ENCODE peak calls at places on chromosomes 7 and 10, in five cellular contexts. One of them, this sample, is unnamed.

GRCh38 chr7:120852700-120853099 is 5.2 kb downstream of the TSPAN12 start:
- DNase-seq in neuronal stem cell: no peak
- DNase-seq in CD4-positive, alpha-beta T cell: no peak
- DNase-seq in ovary: no peak
- DNase-seq in SJCRH30: no peak
- DNase-seq in this sample: no peak

GRCh38 chr7:129574487-129574886 is 37.0 kb upstream of the NRF1 start:
- DNase-seq in neuronal stem cell: no peak
- DNase-seq in CD4-positive, alpha-beta T cell: no peak
- DNase-seq in ovary: no peak
- DNase-seq in SJCRH30: peak
- DNase-seq in this sample: no peak

GRCh38 chr7:140060788-140061606 is 1.8 kb downstream of the PARP12 start:
- DNase-seq in neuronal stem cell: no peak
- DNase-seq in CD4-positive, alpha-beta T cell: no peak
- DNase-seq in ovary: peak
- DNase-seq in SJCRH30: peak
- DNase-seq in this sample: no peak

GRCh38 chr10:131474426-131474825 is 162.9 kb upstream of the TCERG1L start:
- DNase-seq in neuronal stem cell: no peak
- DNase-seq in CD4-positive, alpha-beta T cell: no peak
- DNase-seq in ovary: no peak
- DNase-seq in SJCRH30: no peak
- DNase-seq in this sample: no peak

GRCh38 chr7:81462672-81463071 is 307.2 kb downstream of the HGF start:
- DNase-seq in neuronal stem cell: no peak
- DNase-seq in CD4-positive, alpha-beta T cell: no peak
- DNase-seq in ovary: no peak
- DNase-seq in SJCRH30: no peak
- DNase-seq in this sample: no peak

GRCh38 chr10:25026463-25026862 is 10.1 kb downstream of the THNSL1 start:
- DNase-seq in neuronal stem cell: no peak
- DNase-seq in CD4-positive, alpha-beta T cell: no peak
- DNase-seq in ovary: no peak
- DNase-seq in SJCRH30: no peak
- DNase-seq in this sample: no peak

GRCh38 chr7:117412390-117412789 is 14.9 kb downstream of the ASZ1 start:
- DNase-seq in neuronal stem cell: no peak
- DNase-seq in CD4-positive, alpha-beta T cell: no peak
- DNase-seq in ovary: no peak
- DNase-seq in SJCRH30: no peak
- DNase-seq in this sample: no peak

GRCh38 chr10:124194199-124194824 is 100.9 kb upstream of the CHST15 start:
- DNase-seq in neuronal stem cell: no peak
- DNase-seq in CD4-positive, alpha-beta T cell: no peak
- DNase-seq in ovary: no peak
- DNase-seq in SJCRH30: no peak
- DNase-seq in this sample: no peak

GRCh38 chr7:105990726-105991465 is 27.8 kb downstream of the CDHR3 start:
- DNase-seq in neuronal stem cell: peak
- DNase-seq in CD4-positive, alpha-beta T cell: no peak
- DNase-seq in ovary: peak
- DNase-seq in SJCRH30: no peak
- DNase-seq in this sample: no peak

GRCh38 chr10:119658274-119658673 is 7.1 kb downstream of the BAG3 start:
- DNase-seq in neuronal stem cell: no peak
- DNase-seq in CD4-positive, alpha-beta T cell: no peak
- DNase-seq in ovary: peak
- DNase-seq in SJCRH30: peak
- DNase-seq in this sample: peak

GRCh38 chr7:70647801-70648491 is 484.0 kb upstream of the GALNT17 start:
- DNase-seq in neuronal stem cell: no peak
- DNase-seq in CD4-positive, alpha-beta T cell: peak
- DNase-seq in ovary: no peak
- DNase-seq in SJCRH30: no peak
- DNase-seq in this sample: no peak

GRCh38 chr7:132643302-132643701 is 67.0 kb upstream of the PLXNA4 start:
- DNase-seq in neuronal stem cell: no peak
- DNase-seq in CD4-positive, alpha-beta T cell: no peak
- DNase-seq in ovary: no peak
- DNase-seq in SJCRH30: no peak
- DNase-seq in this sample: no peak

GRCh38 chr10:66931340-66931948 is 5.6 kb downstream of the LRRTM3 start:
- DNase-seq in neuronal stem cell: peak
- DNase-seq in CD4-positive, alpha-beta T cell: no peak
- DNase-seq in ovary: no peak
- DNase-seq in SJCRH30: no peak
- DNase-seq in this sample: no peak

GRCh38 chr7:151631149-151631967 is 111.7 kb upstream of the RHEB start:
- DNase-seq in neuronal stem cell: peak
- DNase-seq in CD4-positive, alpha-beta T cell: no peak
- DNase-seq in ovary: no peak
- DNase-seq in SJCRH30: peak
- DNase-seq in this sample: peak

GRCh38 chr10:70843776-70844489 is 28.2 kb downstream of the SGPL1 start:
- DNase-seq in neuronal stem cell: no peak
- DNase-seq in CD4-positive, alpha-beta T cell: no peak
- DNase-seq in ovary: no peak
- DNase-seq in SJCRH30: no peak
- DNase-seq in this sample: no peak

GRCh38 chr7:85736085-85736484 is 549.2 kb upstream of the SEMA3D start:
- DNase-seq in neuronal stem cell: no peak
- DNase-seq in CD4-positive, alpha-beta T cell: no peak
- DNase-seq in ovary: no peak
- DNase-seq in SJCRH30: no peak
- DNase-seq in this sample: no peak

GRCh38 chr7:37081436-37081835 is 357.1 kb upstream of the AOAH start:
- DNase-seq in neuronal stem cell: no peak
- DNase-seq in CD4-positive, alpha-beta T cell: no peak
- DNase-seq in ovary: peak
- DNase-seq in SJCRH30: peak
- DNase-seq in this sample: no peak

GRCh38 chr7:96303105-96303685 is 18.7 kb downstream of the SLC25A13 start:
- DNase-seq in neuronal stem cell: no peak
- DNase-seq in CD4-positive, alpha-beta T cell: no peak
- DNase-seq in ovary: no peak
- DNase-seq in SJCRH30: no peak
- DNase-seq in this sample: no peak

GRCh38 chr10:89274928-89275327 is 23.4 kb upstream of the LIPA start:
- DNase-seq in neuronal stem cell: no peak
- DNase-seq in CD4-positive, alpha-beta T cell: no peak
- DNase-seq in ovary: no peak
- DNase-seq in SJCRH30: no peak
- DNase-seq in this sample: no peak

GRCh38 chr7:156949541-156950380 is at the start of gene NOM1:
- DNase-seq in neuronal stem cell: peak
- DNase-seq in CD4-positive, alpha-beta T cell: peak
- DNase-seq in ovary: peak
- DNase-seq in SJCRH30: peak
- DNase-seq in this sample: peak

GRCh38 chr10:78307576-78307975 is 273.9 kb downstream of the RPS24 start:
- DNase-seq in neuronal stem cell: no peak
- DNase-seq in CD4-positive, alpha-beta T cell: no peak
- DNase-seq in ovary: no peak
- DNase-seq in SJCRH30: no peak
- DNase-seq in this sample: no peak

GRCh38 chr10:44971935-44972792 is 6.4 kb downstream of the DEPP1 start:
- DNase-seq in neuronal stem cell: no peak
- DNase-seq in CD4-positive, alpha-beta T cell: no peak
- DNase-seq in ovary: no peak
- DNase-seq in SJCRH30: no peak
- DNase-seq in this sample: no peak

GRCh38 chr7:152424348-152425108 is 11.3 kb downstream of the KMT2C start:
- DNase-seq in neuronal stem cell: no peak
- DNase-seq in CD4-positive, alpha-beta T cell: no peak
- DNase-seq in ovary: no peak
- DNase-seq in SJCRH30: no peak
- DNase-seq in this sample: no peak

GRCh38 chr10:94012834-94013830 is 19.4 kb downstream of the PLCE1 start:
- DNase-seq in neuronal stem cell: no peak
- DNase-seq in CD4-positive, alpha-beta T cell: no peak
- DNase-seq in ovary: no peak
- DNase-seq in SJCRH30: no peak
- DNase-seq in this sample: no peak
- H3K27ac ChIP-seq in neuronal stem cell: no peak
- H3K27ac ChIP-seq in CD4-positive, alpha-beta T cell: no peak
- H3K27ac ChIP-seq in ovary: no peak
- H3K27ac ChIP-seq in SJCRH30: no peak
- H3K27ac ChIP-seq in this sample: no peak

GRCh38 chr10:17227367-17228080 is 517 bp upstream of the VIM start:
- DNase-seq in neuronal stem cell: no peak
- DNase-seq in CD4-positive, alpha-beta T cell: no peak
- DNase-seq in ovary: no peak
- DNase-seq in SJCRH30: peak
- DNase-seq in this sample: no peak
- H3K27ac ChIP-seq in neuronal stem cell: peak
- H3K27ac ChIP-seq in CD4-positive, alpha-beta T cell: peak
- H3K27ac ChIP-seq in ovary: peak
- H3K27ac ChIP-seq in SJCRH30: peak
- H3K27ac ChIP-seq in this sample: peak

GRCh38 chr10:3251172-3251571 is 78.6 kb upstream of the PITRM1 start:
- DNase-seq in neuronal stem cell: no peak
- DNase-seq in CD4-positive, alpha-beta T cell: no peak
- DNase-seq in ovary: no peak
- DNase-seq in SJCRH30: no peak
- DNase-seq in this sample: no peak

GRCh38 chr10:3258291-3258848 is 85.8 kb upstream of the PITRM1 start:
- DNase-seq in neuronal stem cell: no peak
- DNase-seq in CD4-positive, alpha-beta T cell: no peak
- DNase-seq in ovary: no peak
- DNase-seq in SJCRH30: no peak
- DNase-seq in this sample: no peak

GRCh38 chr10:3259499-3259898 is 86.9 kb upstream of the PITRM1 start:
- DNase-seq in neuronal stem cell: no peak
- DNase-seq in CD4-positive, alpha-beta T cell: no peak
- DNase-seq in ovary: no peak
- DNase-seq in SJCRH30: no peak
- DNase-seq in this sample: no peak

GRCh38 chr10:3255086-3255485 is 82.5 kb upstream of the PITRM1 start:
- DNase-seq in neuronal stem cell: no peak
- DNase-seq in CD4-positive, alpha-beta T cell: no peak
- DNase-seq in ovary: no peak
- DNase-seq in SJCRH30: no peak
- DNase-seq in this sample: no peak

GRCh38 chr10:3255616-3256015 is 83.0 kb upstream of the PITRM1 start:
- DNase-seq in neuronal stem cell: no peak
- DNase-seq in CD4-positive, alpha-beta T cell: no peak
- DNase-seq in ovary: no peak
- DNase-seq in SJCRH30: no peak
- DNase-seq in this sample: no peak
- H3K27ac ChIP-seq in neuronal stem cell: no peak
- H3K27ac ChIP-seq in CD4-positive, alpha-beta T cell: no peak
- H3K27ac ChIP-seq in ovary: no peak
- H3K27ac ChIP-seq in SJCRH30: no peak
- H3K27ac ChIP-seq in this sample: no peak

DNA sequence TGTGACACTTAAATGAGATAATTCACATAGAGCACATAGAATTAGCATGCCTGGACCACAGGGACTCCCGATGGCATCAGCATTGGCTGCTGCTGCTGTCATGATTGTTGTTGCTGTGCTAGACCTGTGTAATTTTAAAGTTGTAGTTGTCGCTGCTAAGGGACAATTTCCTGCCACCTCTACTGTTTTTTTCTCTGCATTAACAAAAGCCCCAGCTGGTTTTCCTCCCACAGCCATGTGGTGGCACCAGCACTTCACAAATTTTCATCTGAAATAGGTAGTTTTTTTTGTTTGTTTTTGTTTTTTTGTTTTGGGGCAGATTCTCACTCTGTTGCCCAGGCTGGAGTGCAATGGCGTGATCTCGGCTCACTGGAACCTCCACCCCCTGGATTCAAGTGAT is 25.4 kb upstream of the PRXL2A start:
- DNase-seq in neuronal stem cell: no peak
- DNase-seq in CD4-positive, alpha-beta T cell: peak
- DNase-seq in ovary: peak
- DNase-seq in SJCRH30: peak
- DNase-seq in this sample: no peak
- H3K27ac ChIP-seq in neuronal stem cell: no peak
- H3K27ac ChIP-seq in CD4-positive, alpha-beta T cell: no peak
- H3K27ac ChIP-seq in ovary: no peak
- H3K27ac ChIP-seq in SJCRH30: no peak
- H3K27ac ChIP-seq in this sample: no peak

GRCh38 chr7:142455392-142455791 is 197.5 kb upstream of the PRSS58 start:
- DNase-seq in neuronal stem cell: no peak
- DNase-seq in CD4-positive, alpha-beta T cell: no peak
- DNase-seq in ovary: no peak
- DNase-seq in SJCRH30: no peak
- DNase-seq in this sample: no peak
- H3K27ac ChIP-seq in neuronal stem cell: no peak
- H3K27ac ChIP-seq in CD4-positive, alpha-beta T cell: no peak
- H3K27ac ChIP-seq in ovary: no peak
- H3K27ac ChIP-seq in SJCRH30: no peak
- H3K27ac ChIP-seq in this sample: no peak

GRCh38 chr10:29656451-29656992 is 21.8 kb upstream of the SVIL start:
- DNase-seq in neuronal stem cell: no peak
- DNase-seq in CD4-positive, alpha-beta T cell: no peak
- DNase-seq in ovary: no peak
- DNase-seq in SJCRH30: no peak
- DNase-seq in this sample: no peak
- H3K27ac ChIP-seq in neuronal stem cell: no peak
- H3K27ac ChIP-seq in CD4-positive, alpha-beta T cell: no peak
- H3K27ac ChIP-seq in ovary: no peak
- H3K27ac ChIP-seq in SJCRH30: no peak
- H3K27ac ChIP-seq in this sample: no peak